ENCODE peak calls at places on chromosome 22, in nine cellular contexts. One of them, this sample, is unnamed.

GRCh38 chr22:36586250-36586649 is 57.3 kb upstream of the EIF3D start:
- DNase-seq in germinal center: no peak
- DNase-seq in activated CD4-positive, alpha-beta T cell treated with anti-CD3 and anti-CD28 coated beads, Interleukin-2, amount 50 U/mL, for 48 hours: no peak
- DNase-seq in skeletal muscle cell: no peak
- DNase-seq in left ventricle myocardium superior: no peak
- DNase-seq in T-cell: no peak
- DNase-seq in GM04504: no peak
- DNase-seq in stimulated activated CD4-positive, alpha-beta T cell treated with anti-CD3 and anti-CD28 coated beads, TNF-alpha, amount 100 ng/mL, for 4 hours: no peak
- DNase-seq in KBM-7: no peak
- DNase-seq in this sample: no peak

GRCh38 chr22:32606181-32606580 is 131.6 kb downstream of the FBXO7 start:
- DNase-seq in germinal center: no peak
- DNase-seq in activated CD4-positive, alpha-beta T cell treated with anti-CD3 and anti-CD28 coated beads, Interleukin-2, amount 50 U/mL, for 48 hours: no peak
- DNase-seq in skeletal muscle cell: no peak
- DNase-seq in left ventricle myocardium superior: no peak
- DNase-seq in T-cell: no peak
- DNase-seq in GM04504: no peak
- DNase-seq in stimulated activated CD4-positive, alpha-beta T cell treated with anti-CD3 and anti-CD28 coated beads, TNF-alpha, amount 100 ng/mL, for 4 hours: no peak
- DNase-seq in KBM-7: no peak
- DNase-seq in this sample: no peak

GRCh38 chr22:25880524-25880923 is 138.5 kb downstream of the MYO18B start:
- DNase-seq in germinal center: no peak
- DNase-seq in activated CD4-positive, alpha-beta T cell treated with anti-CD3 and anti-CD28 coated beads, Interleukin-2, amount 50 U/mL, for 48 hours: no peak
- DNase-seq in skeletal muscle cell: no peak
- DNase-seq in left ventricle myocardium superior: no peak
- DNase-seq in T-cell: no peak
- DNase-seq in GM04504: no peak
- DNase-seq in stimulated activated CD4-positive, alpha-beta T cell treated with anti-CD3 and anti-CD28 coated beads, TNF-alpha, amount 100 ng/mL, for 4 hours: no peak
- DNase-seq in KBM-7: no peak
- DNase-seq in this sample: no peak

GRCh38 chr22:19998991-19999820 is 17.4 kb downstream of the ARVCF start:
- DNase-seq in germinal center: no peak
- DNase-seq in activated CD4-positive, alpha-beta T cell treated with anti-CD3 and anti-CD28 coated beads, Interleukin-2, amount 50 U/mL, for 48 hours: no peak
- DNase-seq in skeletal muscle cell: no peak
- DNase-seq in left ventricle myocardium superior: peak
- DNase-seq in T-cell: no peak
- DNase-seq in GM04504: no peak
- DNase-seq in stimulated activated CD4-positive, alpha-beta T cell treated with anti-CD3 and anti-CD28 coated beads, TNF-alpha, amount 100 ng/mL, for 4 hours: no peak
- DNase-seq in KBM-7: no peak
- DNase-seq in this sample: no peak

GRCh38 chr22:24095816-24096215 is 84.7 kb downstream of the CABIN1 start:
- DNase-seq in germinal center: no peak
- DNase-seq in activated CD4-positive, alpha-beta T cell treated with anti-CD3 and anti-CD28 coated beads, Interleukin-2, amount 50 U/mL, for 48 hours: no peak
- DNase-seq in skeletal muscle cell: no peak
- DNase-seq in left ventricle myocardium superior: no peak
- DNase-seq in T-cell: no peak
- DNase-seq in GM04504: no peak
- DNase-seq in stimulated activated CD4-positive, alpha-beta T cell treated with anti-CD3 and anti-CD28 coated beads, TNF-alpha, amount 100 ng/mL, for 4 hours: no peak
- DNase-seq in KBM-7: no peak
- DNase-seq in this sample: no peak

GRCh38 chr22:23183107-23183698 is 2.9 kb downstream of the BCR start:
- DNase-seq in germinal center: no peak
- DNase-seq in activated CD4-positive, alpha-beta T cell treated with anti-CD3 and anti-CD28 coated beads, Interleukin-2, amount 50 U/mL, for 48 hours: peak
- DNase-seq in skeletal muscle cell: peak
- DNase-seq in left ventricle myocardium superior: peak
- DNase-seq in T-cell: no peak
- DNase-seq in GM04504: no peak
- DNase-seq in stimulated activated CD4-positive, alpha-beta T cell treated with anti-CD3 and anti-CD28 coated beads, TNF-alpha, amount 100 ng/mL, for 4 hours: no peak
- DNase-seq in KBM-7: peak
- DNase-seq in this sample: no peak

GRCh38 chr22:17910561-17911311 is 113.6 kb downstream of the MICAL3 start:
- DNase-seq in germinal center: no peak
- DNase-seq in activated CD4-positive, alpha-beta T cell treated with anti-CD3 and anti-CD28 coated beads, Interleukin-2, amount 50 U/mL, for 48 hours: no peak
- DNase-seq in skeletal muscle cell: peak
- DNase-seq in left ventricle myocardium superior: peak
- DNase-seq in T-cell: no peak
- DNase-seq in GM04504: peak
- DNase-seq in stimulated activated CD4-positive, alpha-beta T cell treated with anti-CD3 and anti-CD28 coated beads, TNF-alpha, amount 100 ng/mL, for 4 hours: no peak
- DNase-seq in KBM-7: no peak
- DNase-seq in this sample: no peak

GRCh38 chr22:20551805-20552449 is 44.5 kb downstream of the MED15 start:
- DNase-seq in germinal center: no peak
- DNase-seq in activated CD4-positive, alpha-beta T cell treated with anti-CD3 and anti-CD28 coated beads, Interleukin-2, amount 50 U/mL, for 48 hours: peak
- DNase-seq in skeletal muscle cell: no peak
- DNase-seq in left ventricle myocardium superior: peak
- DNase-seq in T-cell: no peak
- DNase-seq in GM04504: no peak
- DNase-seq in stimulated activated CD4-positive, alpha-beta T cell treated with anti-CD3 and anti-CD28 coated beads, TNF-alpha, amount 100 ng/mL, for 4 hours: no peak
- DNase-seq in KBM-7: no peak
- DNase-seq in this sample: no peak

GRCh38 chr22:41021039-41021654 is 70.0 kb downstream of the RBX1 start:
- DNase-seq in germinal center: no peak
- DNase-seq in activated CD4-positive, alpha-beta T cell treated with anti-CD3 and anti-CD28 coated beads, Interleukin-2, amount 50 U/mL, for 48 hours: peak
- DNase-seq in skeletal muscle cell: no peak
- DNase-seq in left ventricle myocardium superior: peak
- DNase-seq in T-cell: no peak
- DNase-seq in GM04504: no peak
- DNase-seq in stimulated activated CD4-positive, alpha-beta T cell treated with anti-CD3 and anti-CD28 coated beads, TNF-alpha, amount 100 ng/mL, for 4 hours: no peak
- DNase-seq in KBM-7: peak
- DNase-seq in this sample: no peak